ENCODE peak calls at places on chromosomes 16 and 17, in eight cellular contexts. One of them, this sample, is unnamed.

GRCh38 chr16:77696149-77696548 is 26.2 kb upstream of the NUDT7 start:
- DNase-seq in Caki2: no peak
- DNase-seq in psoas muscle: no peak
- DNase-seq in fibroblast of pulmonary artery: no peak
- DNase-seq in stimulated activated CD4-positive, alpha-beta T cell treated with anti-CD3 and anti-CD28 coated beads, Interleukin-4, amount 100 ng/mL, for 1 hour: no peak
- DNase-seq in activated gamma-delta T cell treated with anti-CD3 and anti-CD28 coated beads, Interleukin-2, amount 50 U/mL, for 16 hours: no peak
- DNase-seq in HFFc6: no peak
- DNase-seq in fibroblast of lung: no peak
- DNase-seq in this sample: no peak

GRCh38 chr17:57293077-57293476 is 36.8 kb downstream of the MSI2 start:
- DNase-seq in fibroblast of lung: no peak
- DNase-seq in fibroblast of pulmonary artery: no peak
- DNase-seq in Caki2: no peak
- DNase-seq in stimulated activated CD4-positive, alpha-beta T cell treated with anti-CD3 and anti-CD28 coated beads, Interleukin-4, amount 100 ng/mL, for 1 hour: no peak
- DNase-seq in HFFc6: no peak
- DNase-seq in psoas muscle: no peak
- DNase-seq in activated gamma-delta T cell treated with anti-CD3 and anti-CD28 coated beads, Interleukin-2, amount 50 U/mL, for 16 hours: no peak
- DNase-seq in this sample: no peak

GRCh38 chr16:28140788-28141618 is 70.8 kb downstream of the XPO6 start:
- DNase-seq in activated gamma-delta T cell treated with anti-CD3 and anti-CD28 coated beads, Interleukin-2, amount 50 U/mL, for 16 hours: peak; percentile 44
- DNase-seq in HFFc6: no peak
- DNase-seq in fibroblast of lung: no peak
- DNase-seq in psoas muscle: no peak
- DNase-seq in stimulated activated CD4-positive, alpha-beta T cell treated with anti-CD3 and anti-CD28 coated beads, Interleukin-4, amount 100 ng/mL, for 1 hour: peak; percentile 15
- DNase-seq in Caki2: no peak
- DNase-seq in fibroblast of pulmonary artery: peak; percentile 47
- DNase-seq in this sample: peak; percentile 74

GRCh38 chr17:1150863-1151685 is 28.7 kb downstream of the ABR start:
- DNase-seq in stimulated activated CD4-positive, alpha-beta T cell treated with anti-CD3 and anti-CD28 coated beads, Interleukin-4, amount 100 ng/mL, for 1 hour: no peak
- DNase-seq in Caki2: no peak
- DNase-seq in psoas muscle: no peak
- DNase-seq in fibroblast of lung: no peak
- DNase-seq in HFFc6: no peak
- DNase-seq in activated gamma-delta T cell treated with anti-CD3 and anti-CD28 coated beads, Interleukin-2, amount 50 U/mL, for 16 hours: no peak
- DNase-seq in fibroblast of pulmonary artery: no peak
- DNase-seq in this sample: no peak

GRCh38 chr17:72812823-72813222 is 279.7 kb downstream of the SLC39A11 start:
- DNase-seq in psoas muscle: no peak
- DNase-seq in fibroblast of pulmonary artery: peak; percentile 13
- DNase-seq in fibroblast of lung: peak; percentile 66
- DNase-seq in Caki2: peak; percentile 43
- DNase-seq in stimulated activated CD4-positive, alpha-beta T cell treated with anti-CD3 and anti-CD28 coated beads, Interleukin-4, amount 100 ng/mL, for 1 hour: no peak
- DNase-seq in HFFc6: peak; percentile 38
- DNase-seq in activated gamma-delta T cell treated with anti-CD3 and anti-CD28 coated beads, Interleukin-2, amount 50 U/mL, for 16 hours: no peak
- DNase-seq in this sample: no peak

GRCh38 chr17:8192070-8192815 is 2.3 kb upstream of the BORCS6 start:
- DNase-seq in psoas muscle: peak; percentile 85
- DNase-seq in fibroblast of lung: peak; percentile 93
- DNase-seq in stimulated activated CD4-positive, alpha-beta T cell treated with anti-CD3 and anti-CD28 coated beads, Interleukin-4, amount 100 ng/mL, for 1 hour: peak; percentile 30
- DNase-seq in Caki2: peak; percentile 87
- DNase-seq in fibroblast of pulmonary artery: peak; percentile 93
- DNase-seq in HFFc6: peak; percentile 57
- DNase-seq in activated gamma-delta T cell treated with anti-CD3 and anti-CD28 coated beads, Interleukin-2, amount 50 U/mL, for 16 hours: no peak
- DNase-seq in this sample: peak; percentile 83

GRCh38 chr17:58320570-58321323 is 7.8 kb downstream of the TSPOAP1 start:
- DNase-seq in psoas muscle: no peak
- DNase-seq in activated gamma-delta T cell treated with anti-CD3 and anti-CD28 coated beads, Interleukin-2, amount 50 U/mL, for 16 hours: no peak
- DNase-seq in fibroblast of lung: no peak
- DNase-seq in Caki2: no peak
- DNase-seq in HFFc6: no peak
- DNase-seq in fibroblast of pulmonary artery: no peak
- DNase-seq in stimulated activated CD4-positive, alpha-beta T cell treated with anti-CD3 and anti-CD28 coated beads, Interleukin-4, amount 100 ng/mL, for 1 hour: no peak
- DNase-seq in this sample: no peak

GRCh38 chr16:89052824-89053724 is 40.6 kb upstream of the ACSF3 start:
- DNase-seq in Caki2: peak; percentile 46
- DNase-seq in activated gamma-delta T cell treated with anti-CD3 and anti-CD28 coated beads, Interleukin-2, amount 50 U/mL, for 16 hours: no peak
- DNase-seq in stimulated activated CD4-positive, alpha-beta T cell treated with anti-CD3 and anti-CD28 coated beads, Interleukin-4, amount 100 ng/mL, for 1 hour: no peak
- DNase-seq in fibroblast of lung: peak; percentile 17
- DNase-seq in psoas muscle: no peak
- DNase-seq in HFFc6: no peak
- DNase-seq in fibroblast of pulmonary artery: no peak
- DNase-seq in this sample: no peak

GRCh38 chr17:80187493-80187892 is 17.7 kb downstream of the CARD14 start:
- DNase-seq in fibroblast of pulmonary artery: peak; percentile 47
- DNase-seq in psoas muscle: peak; percentile 81
- DNase-seq in HFFc6: no peak
- DNase-seq in activated gamma-delta T cell treated with anti-CD3 and anti-CD28 coated beads, Interleukin-2, amount 50 U/mL, for 16 hours: no peak
- DNase-seq in fibroblast of lung: peak; percentile 38
- DNase-seq in stimulated activated CD4-positive, alpha-beta T cell treated with anti-CD3 and anti-CD28 coated beads, Interleukin-4, amount 100 ng/mL, for 1 hour: no peak
- DNase-seq in Caki2: no peak
- DNase-seq in this sample: no peak

GRCh38 chr17:77829871-77830799 is 128.4 kb upstream of the TNRC6C start:
- DNase-seq in stimulated activated CD4-positive, alpha-beta T cell treated with anti-CD3 and anti-CD28 coated beads, Interleukin-4, amount 100 ng/mL, for 1 hour: no peak
- DNase-seq in activated gamma-delta T cell treated with anti-CD3 and anti-CD28 coated beads, Interleukin-2, amount 50 U/mL, for 16 hours: no peak
- DNase-seq in HFFc6: no peak
- DNase-seq in fibroblast of pulmonary artery: peak; percentile 87
- DNase-seq in fibroblast of lung: peak; percentile 42
- DNase-seq in psoas muscle: peak; percentile 74
- DNase-seq in Caki2: peak; percentile 60
- DNase-seq in this sample: no peak

GRCh38 chr17:68378202-68379149 is 78.8 kb downstream of the WIPI1 start:
- DNase-seq in fibroblast of lung: peak; percentile 97
- DNase-seq in psoas muscle: peak; percentile 99
- DNase-seq in Caki2: peak; percentile 68
- DNase-seq in HFFc6: peak; percentile 94
- DNase-seq in activated gamma-delta T cell treated with anti-CD3 and anti-CD28 coated beads, Interleukin-2, amount 50 U/mL, for 16 hours: no peak
- DNase-seq in stimulated activated CD4-positive, alpha-beta T cell treated with anti-CD3 and anti-CD28 coated beads, Interleukin-4, amount 100 ng/mL, for 1 hour: no peak
- DNase-seq in fibroblast of pulmonary artery: peak; percentile 98
- DNase-seq in this sample: no peak

GRCh38 chr17:48954300-48954755 is 9.7 kb upstream of the SNF8 start:
- DNase-seq in fibroblast of pulmonary artery: peak; percentile 77
- DNase-seq in HFFc6: peak; percentile 52
- DNase-seq in stimulated activated CD4-positive, alpha-beta T cell treated with anti-CD3 and anti-CD28 coated beads, Interleukin-4, amount 100 ng/mL, for 1 hour: no peak
- DNase-seq in fibroblast of lung: peak; percentile 76
- DNase-seq in Caki2: no peak
- DNase-seq in psoas muscle: no peak
- DNase-seq in activated gamma-delta T cell treated with anti-CD3 and anti-CD28 coated beads, Interleukin-2, amount 50 U/mL, for 16 hours: no peak
- DNase-seq in this sample: no peak

GRCh38 chr17:18167421-18167820 is 16.2 kb upstream of the ALKBH5 start:
- DNase-seq in stimulated activated CD4-positive, alpha-beta T cell treated with anti-CD3 and anti-CD28 coated beads, Interleukin-4, amount 100 ng/mL, for 1 hour: no peak
- DNase-seq in activated gamma-delta T cell treated with anti-CD3 and anti-CD28 coated beads, Interleukin-2, amount 50 U/mL, for 16 hours: no peak
- DNase-seq in fibroblast of pulmonary artery: no peak
- DNase-seq in Caki2: no peak
- DNase-seq in HFFc6: no peak
- DNase-seq in psoas muscle: no peak
- DNase-seq in fibroblast of lung: no peak
- DNase-seq in this sample: no peak

GRCh38 chr16:4309833-4310266 is 6.0 kb upstream of the GLIS2 start:
- DNase-seq in activated gamma-delta T cell treated with anti-CD3 and anti-CD28 coated beads, Interleukin-2, amount 50 U/mL, for 16 hours: peak; percentile 41
- DNase-seq in HFFc6: peak; percentile 87
- DNase-seq in stimulated activated CD4-positive, alpha-beta T cell treated with anti-CD3 and anti-CD28 coated beads, Interleukin-4, amount 100 ng/mL, for 1 hour: peak; percentile 61
- DNase-seq in fibroblast of lung: peak; percentile 83
- DNase-seq in psoas muscle: peak; percentile 60
- DNase-seq in Caki2: peak; percentile 97
- DNase-seq in fibroblast of pulmonary artery: peak; percentile 61
- DNase-seq in this sample: peak; percentile 82

GRCh38 chr17:76659928-76660614 is 16.5 kb upstream of the ST6GALNAC1 start:
- DNase-seq in activated gamma-delta T cell treated with anti-CD3 and anti-CD28 coated beads, Interleukin-2, amount 50 U/mL, for 16 hours: no peak
- DNase-seq in psoas muscle: no peak
- DNase-seq in HFFc6: no peak
- DNase-seq in fibroblast of pulmonary artery: peak; percentile 33
- DNase-seq in fibroblast of lung: peak; percentile 16
- DNase-seq in Caki2: peak; percentile 84
- DNase-seq in stimulated activated CD4-positive, alpha-beta T cell treated with anti-CD3 and anti-CD28 coated beads, Interleukin-4, amount 100 ng/mL, for 1 hour: peak; percentile 8
- DNase-seq in this sample: no peak

GRCh38 chr16:71894229-71894920 is 956 bp upstream of the IST1 start:
- DNase-seq in Caki2: peak; percentile 67
- DNase-seq in fibroblast of pulmonary artery: peak; percentile 71
- DNase-seq in HFFc6: peak; percentile 52
- DNase-seq in fibroblast of lung: peak; percentile 71
- DNase-seq in stimulated activated CD4-positive, alpha-beta T cell treated with anti-CD3 and anti-CD28 coated beads, Interleukin-4, amount 100 ng/mL, for 1 hour: peak; percentile 18
- DNase-seq in psoas muscle: no peak
- DNase-seq in activated gamma-delta T cell treated with anti-CD3 and anti-CD28 coated beads, Interleukin-2, amount 50 U/mL, for 16 hours: no peak
- DNase-seq in this sample: no peak